ENCODE peak calls at places on chromosomes 3 and 15, in six cellular contexts. Q is A549, P is WTC11, B is endothelial cell of umbilical vein, J is HepG2, V is H1. W is an unnamed sample.

GRCh38 chr3:168096210-168096795 is 579 bp upstream of the GOLIM4 start:
- DNase-seq in P (peak), B (peak), V (no peak), Q (peak), J (peak), W (peak)

GRCh38 chr3:63508305-63508704 is 144.2 kb upstream of the SNTN start:
- DNase-seq in V (no peak), J (no peak), B (no peak), P (no peak), Q (no peak), W (peak)

GRCh38 chr3:124078978-124079911 is 87.3 kb upstream of the ROPN1 start:
- DNase-seq in B (peak), J (peak), V (no peak), Q (peak), P (no peak), W (peak)

GRCh38 chr15:82909080-82909815 is 43.3 kb downstream of the HOMER2 start:
- DNase-seq in Q (no peak), P (no peak), J (no peak), B (no peak), V (no peak), W (no peak)

GRCh38 chr15:99707481-99708270 is 25.6 kb downstream of the LYSMD4 start:
- DNase-seq in V (no peak), Q (no peak), P (no peak), B (peak), J (no peak), W (no peak)

GRCh38 chr15:70475439-70475781 is 287.9 kb downstream of the UACA start:
- DNase-seq in P (no peak), B (no peak), J (no peak), Q (no peak), V (no peak), W (no peak)

GRCh38 chr3:40299721-40300335 is 9.7 kb upstream of the EIF1B start:
- DNase-seq in B (peak), V (no peak), Q (no peak), P (no peak), J (no peak), W (peak)

GRCh38 chr3:124174910-124175874 is 183.3 kb upstream of the ROPN1 start:
- DNase-seq in J (no peak), P (no peak), V (no peak), Q (no peak), B (no peak), W (no peak)

GRCh38 chr3:155232605-155233004 is 60.9 kb downstream of the STRIT1 start:
- DNase-seq in P (no peak), V (no peak), B (no peak), Q (no peak), J (no peak), W (peak)

GRCh38 chr3:123684636-123685035 is 99.8 kb upstream of the HACD2 start:
- DNase-seq in J (no peak), B (no peak), P (no peak), Q (no peak), V (no peak), W (no peak)

GRCh38 chr3:153284282-153284938 is 122.4 kb downstream of the RAP2B start:
- DNase-seq in P (no peak), V (no peak), B (peak), Q (peak), J (peak), W (no peak)

GRCh38 chr3:117483839-117484238 is 774.3 kb downstream of the TUSC7 start:
- DNase-seq in P (no peak), B (no peak), J (no peak), V (no peak), Q (no peak), W (no peak)

GRCh38 chr3:189822726-189823125 is 191.5 kb downstream of the TP63 start:
- DNase-seq in P (no peak), Q (no peak), B (no peak), J (no peak), V (no peak), W (no peak)
- TF ChIP-seq JUN in P (no peak), Q (no peak), B (no peak), J (no peak), V (no peak), W (no peak)

GRCh38 chr15:96585634-96586386 is 255.3 kb downstream of the NR2F2 start:
- DNase-seq in J (no peak), V (no peak), P (no peak), Q (no peak), B (peak), W (peak)
- TF ChIP-seq JUN in J (no peak), V (no peak), P (no peak), Q (no peak), B (no peak), W (no peak)

DNA sequence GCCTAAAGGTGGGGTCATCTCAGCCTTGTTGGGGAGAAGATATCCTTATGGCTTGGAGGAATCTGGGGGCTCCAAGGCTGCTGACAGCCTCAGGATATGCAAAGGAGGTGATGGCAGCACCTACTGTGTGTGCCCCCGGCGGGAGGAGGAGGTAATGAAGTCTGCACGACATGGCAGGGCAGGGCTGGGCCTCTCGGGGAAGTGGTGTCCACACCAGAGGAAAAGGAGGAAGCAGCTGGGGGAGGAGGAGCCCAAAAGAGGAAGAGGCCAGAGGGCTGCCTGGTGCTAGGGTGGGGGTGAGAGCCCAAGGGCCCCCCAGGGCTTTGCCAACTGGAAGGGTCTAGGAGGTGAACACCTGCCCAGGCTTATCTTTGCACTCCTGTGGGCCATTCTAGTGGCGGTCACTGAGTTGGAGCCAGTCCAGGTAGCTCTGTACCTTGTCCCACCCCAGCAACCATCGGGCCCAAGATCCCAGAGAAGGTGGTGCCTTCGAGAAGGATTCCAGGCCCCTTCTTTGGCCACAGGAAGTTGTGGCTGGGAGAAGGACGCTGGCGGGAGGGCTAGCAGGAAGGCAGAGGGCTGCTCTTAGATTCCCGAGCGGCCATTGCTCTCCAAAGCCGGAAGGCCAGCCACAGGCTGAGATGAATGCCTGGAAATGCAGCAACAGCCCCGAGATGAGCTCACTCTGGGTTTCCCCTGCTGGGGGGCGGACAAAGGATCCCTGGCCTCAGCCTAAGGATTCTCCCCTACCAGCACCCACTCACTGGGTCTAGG is 7.0 kb downstream of the GNAI2 start:
- DNase-seq in V (no peak), P (no peak), B (peak), J (no peak), Q (no peak), W (no peak)
- TF ChIP-seq JUN in V (no peak), P (no peak), B (peak), J (no peak), Q (no peak), W (no peak)

DNA sequence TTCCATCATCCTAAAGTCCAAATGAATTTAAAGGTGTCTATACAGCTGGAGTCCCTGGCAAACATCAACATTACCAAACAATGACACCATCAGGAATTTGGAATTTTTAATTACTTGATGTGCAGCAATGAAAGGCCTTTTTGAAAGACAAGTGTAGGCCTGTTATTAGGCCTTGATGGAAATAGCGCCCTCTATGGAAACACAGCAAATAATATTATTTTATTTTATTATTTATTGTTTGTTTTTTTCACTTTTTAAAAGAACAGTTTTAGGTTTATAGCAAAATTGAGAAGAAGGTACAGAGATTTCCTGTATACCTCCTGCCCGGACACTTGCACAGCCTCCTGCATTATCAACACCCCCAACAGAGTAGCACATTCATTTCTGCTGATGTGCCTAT is 18.1 kb upstream of the OR5AC2 start:
- DNase-seq in J (no peak), P (no peak), B (no peak), V (no peak), Q (no peak), W (no peak)
- TF ChIP-seq JUN in J (no peak), P (no peak), B (no peak), V (no peak), Q (no peak), W (no peak)

GRCh38 chr3:3088066-3088465 is 22.1 kb downstream of the IL5RA start:
- DNase-seq in Q (no peak), B (no peak), V (no peak), J (no peak), P (no peak), W (no peak)
- TF ChIP-seq JUN in Q (no peak), B (no peak), V (no peak), J (no peak), P (no peak), W (no peak)

DNA sequence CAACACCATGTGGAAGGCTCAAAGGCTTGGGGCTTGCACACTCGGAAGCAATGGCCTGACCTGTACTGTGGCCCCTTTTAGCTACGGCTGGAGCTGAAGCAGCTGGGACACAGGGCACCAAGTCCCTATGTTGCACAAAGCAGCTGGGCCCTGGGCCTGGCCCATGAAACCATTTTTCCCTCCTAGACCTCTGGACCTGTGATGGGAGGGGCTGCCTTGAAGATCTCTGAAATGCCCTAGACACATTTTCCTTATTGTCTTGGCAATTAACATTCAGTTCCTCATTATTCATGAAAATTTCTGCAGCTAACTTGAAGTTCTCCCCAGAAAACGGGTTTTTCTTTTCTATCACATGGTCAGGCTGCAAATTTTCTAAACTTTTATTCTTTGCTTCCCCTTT is 85.6 kb upstream of the ALDH1A3 start:
- DNase-seq in B (no peak), V (no peak), J (no peak), Q (no peak), P (no peak), W (no peak)
- TF ChIP-seq JUN in B (no peak), V (no peak), J (no peak), Q (no peak), P (no peak), W (no peak)

W was measured in K562.